ENCODE peak calls at places on chromosomes 1 and 21, in nine cellular contexts. D, U, V, Y, Z, B, Q, S and W are unnamed samples.
A peak's percentile ranks its signal among the peaks of the same experiment; 100 is the strongest.

GRCh38 chr1:79290927-79291474 is 284.5 kb upstream of the ADGRL4 start:
- DNase-seq in Z (no peak), D (no peak), B (no peak), V (no peak), Y (no peak), U (no peak), S (no peak), Q (no peak), W (no peak)

GRCh38 chr1:229287257-229287656 is 16.3 kb downstream of the RAB4A start:
- DNase-seq in D (no peak), S (no peak), U (no peak), Y (peak; percentile 80), V (no peak), Z (no peak), Q (no peak), B (no peak), W (no peak)

GRCh38 chr21:43768868-43769167 is 7.3 kb downstream of the CSTB start:
- DNase-seq in B (no peak), U (no peak), S (no peak), D (no peak), V (no peak), Z (no peak), Q (no peak), Y (no peak), W (no peak)

GRCh38 chr1:119541389-119541788 is 34.4 kb downstream of the HSD3B1 start:
- DNase-seq in V (no peak), B (no peak), D (no peak), Z (no peak), Y (peak; percentile 77), S (no peak), Q (no peak), U (no peak), W (no peak)

GRCh38 chr1:30748098-30748698 is 9.4 kb downstream of the LAPTM5 start:
- DNase-seq in Z (no peak), Q (no peak), V (peak; percentile 65), Y (no peak), D (no peak), B (no peak), S (no peak), U (no peak), W (no peak)

GRCh38 chr1:206048582-206048981 is 4.4 kb upstream of the RHEX start:
- DNase-seq in S (no peak), D (no peak), Y (no peak), U (no peak), B (no peak), V (no peak), Z (no peak), Q (no peak), W (no peak)

GRCh38 chr1:162689745-162690671 is 57.7 kb downstream of the DDR2 start:
- DNase-seq in Q (no peak), B (no peak), U (no peak), Y (peak; percentile 70), V (no peak), Z (no peak), D (no peak), S (no peak), W (no peak)

GRCh38 chr1:205597691-205598314 is 34.0 kb downstream of the ELK4 start:
- DNase-seq in D (no peak), Q (no peak), S (peak; percentile 17), Y (no peak), Z (no peak), U (no peak), B (no peak), V (no peak), W (peak; percentile 65)